ENCODE peak calls at places on chromosomes 5 and 9, in four cellular contexts. C is K562, K is A549, L is H1. X is an unnamed sample.

GRCh38 chr9:70113403-70114022 is 69.9 kb downstream of the MAMDC2 start:
- DNase-seq in L (no peak), K (peak), C (peak), X (peak)

GRCh38 chr5:156522651-156523529 is 195.9 kb downstream of the SGCD start:
- DNase-seq in K (no peak), L (no peak), C (no peak), X (no peak)

GRCh38 chr5:54702470-54702869 is 184.9 kb downstream of the SNX18 start:
- DNase-seq in K (no peak), C (no peak), L (no peak), X (no peak)

GRCh38 chr5:54758038-54758437 is 227.4 kb downstream of the ESM1 start:
- DNase-seq in C (no peak), L (no peak), K (no peak), X (no peak)

GRCh38 chr9:27888661-27889295 is 315.5 kb upstream of the C9orf72 start:
- DNase-seq in C (peak), L (peak), K (peak), X (peak)

GRCh38 chr5:180323929-180324632 is 29.1 kb downstream of the GFPT2 start:
- DNase-seq in L (no peak), C (no peak), K (peak), X (no peak)

GRCh38 chr9:114524401-114524800 is 19.1 kb upstream of the WHRN start:
- DNase-seq in C (no peak), L (no peak), K (no peak), X (no peak)

GRCh38 chr5:91077623-91078022 is 305.5 kb downstream of the ARRDC3 start:
- DNase-seq in K (no peak), L (no peak), C (no peak), X (no peak)

GRCh38 chr5:119360905-119361605 is 5.2 kb downstream of the TNFAIP8 start:
- DNase-seq in L (no peak), K (no peak), C (no peak), X (no peak)

GRCh38 chr5:174563899-174564298 is 160.5 kb upstream of the MSX2 start:
- DNase-seq in C (no peak), L (no peak), K (no peak), X (no peak)

GRCh38 chr5:56412601-56413379 is 179.7 kb upstream of the ANKRD55 start:
- DNase-seq in L (no peak), K (no peak), C (no peak), X (no peak)

GRCh38 chr9:5851445-5851844 is 18.5 kb upstream of the ERMP1 start:
- DNase-seq in L (no peak), K (no peak), C (peak), X (no peak)

GRCh38 chr5:943874-944620 is 51.4 kb downstream of the TRIP13 start:
- DNase-seq in K (no peak), L (no peak), C (no peak), X (no peak)

GRCh38 chr5:132746592-132747063 is 598 bp upstream of the CCNI2 start:
- DNase-seq in K (peak), C (no peak), L (no peak), X (no peak)

GRCh38 chr9:70614786-70615565 is 200.5 kb upstream of the KLF9 start:
- DNase-seq in C (no peak), K (no peak), L (no peak), X (no peak)

GRCh38 chr9:92424340-92424739 is at the start of gene OMD:
- DNase-seq in L (no peak), C (no peak), K (no peak), X (no peak)

GRCh38 chr5:115460476-115460875 is 84.1 kb downstream of the FEM1C start:
- DNase-seq in L (no peak), C (no peak), K (peak), X (no peak)

GRCh38 chr5:179152144-179152895 is 92.1 kb downstream of the ZNF354C start:
- DNase-seq in K (no peak), L (no peak), C (no peak), X (no peak)

GRCh38 chr5:36457511-36458260 is 148.7 kb upstream of the SLC1A3 start:
- DNase-seq in L (no peak), K (no peak), C (no peak), X (no peak)

GRCh38 chr9:108671156-108671555 is 184.6 kb downstream of the ACTL7B start:
- DNase-seq in K (peak), L (no peak), C (peak), X (peak)

GRCh38 chr9:127942152-127943010 is 4.7 kb upstream of the DPM2 start:
- DNase-seq in K (peak), C (peak), L (no peak), X (peak)

GRCh38 chr9:136160939-136161610 is 42.4 kb upstream of the TMEM250 start:
- DNase-seq in L (no peak), C (no peak), K (no peak), X (no peak)

GRCh38 chr5:34791761-34792244 is 47.2 kb upstream of the TTC23L start:
- DNase-seq in K (no peak), L (no peak), C (peak), X (no peak)

GRCh38 chr5:123156577-123157296 is 67.7 kb downstream of the PRDM6 start:
- DNase-seq in K (no peak), C (no peak), L (no peak), X (no peak)

GRCh38 chr9:127756233-127756632 is 21.1 kb upstream of the TOR2A start:
- DNase-seq in L (no peak), K (no peak), C (no peak), X (no peak)

GRCh38 chr9:94256007-94256406 is 3.1 kb upstream of the ZNF169 start:
- DNase-seq in K (no peak), C (no peak), L (no peak), X (no peak)

GRCh38 chr9:94245651-94246050 is 13.4 kb upstream of the ZNF169 start:
- DNase-seq in L (no peak), K (no peak), C (no peak), X (no peak)

GRCh38 chr9:94250456-94250855 is 8.6 kb upstream of the ZNF169 start:
- DNase-seq in C (no peak), L (no peak), K (no peak), X (no peak)
- TF ChIP-seq RNF2 in C (no peak), L (no peak), K (no peak), X (no peak)

GRCh38 chr9:98254236-98255063 is 999 bp downstream of the TBC1D2 start:
- DNase-seq in K (no peak), C (no peak), L (no peak), X (no peak)
- TF ChIP-seq RNF2 in K (no peak), C (no peak), L (no peak), X (no peak)

GRCh38 chr5:139859013-139859412 is 63.4 kb downstream of the PSD2 start:
- DNase-seq in C (no peak), K (no peak), L (no peak), X (no peak)
- TF ChIP-seq RNF2 in C (no peak), K (no peak), L (no peak), X (no peak)

GRCh38 chr5:138996120-138996519 is 121.0 kb upstream of the LRRTM2 start:
- DNase-seq in L (no peak), K (no peak), C (no peak), X (no peak)
- TF ChIP-seq RNF2 in L (no peak), K (no peak), C (no peak), X (no peak)

GRCh38 chr5:135048930-135049329 is 14.9 kb upstream of the PITX1 start:
- DNase-seq in L (no peak), C (no peak), K (no peak), X (no peak)

GRCh38 chr5:135045488-135045887 is 11.5 kb upstream of the PITX1 start:
- DNase-seq in C (no peak), K (no peak), L (no peak), X (no peak)

GRCh38 chr5:135046661-135047346 is 12.8 kb upstream of the PITX1 start:
- DNase-seq in L (no peak), C (no peak), K (no peak), X (no peak)

GRCh38 chr5:135048286-135048685 is 14.3 kb upstream of the PITX1 start:
- DNase-seq in K (no peak), C (no peak), L (no peak), X (no peak)

GRCh38 chr5:135047347-135047695 is 13.3 kb upstream of the PITX1 start:
- DNase-seq in L (no peak), K (no peak), C (no peak), X (no peak)
- TF ChIP-seq RNF2 in L (no peak), K (no peak), C (no peak), X (no peak)

GRCh38 chr5:137342764-137343163 is 156.4 kb downstream of the SPOCK1 start:
- DNase-seq in K (no peak), L (no peak), C (no peak), X (no peak)
- TF ChIP-seq RNF2 in K (no peak), L (no peak), C (no peak), X (no peak)

GRCh38 chr9:4559238-4560182 is 69.2 kb downstream of the SLC1A1 start:
- DNase-seq in K (no peak), L (no peak), C (no peak), X (no peak)
- TF ChIP-seq RNF2 in K (no peak), L (no peak), C (no peak), X (no peak)

GRCh38 chr9:38668791-38669466 is 48.5 kb upstream of the ANKRD18A start:
- DNase-seq in C (no peak), L (no peak), K (no peak), X (no peak)
- TF ChIP-seq RNF2 in C (no peak), L (no peak), K (no peak), X (no peak)

DNA sequence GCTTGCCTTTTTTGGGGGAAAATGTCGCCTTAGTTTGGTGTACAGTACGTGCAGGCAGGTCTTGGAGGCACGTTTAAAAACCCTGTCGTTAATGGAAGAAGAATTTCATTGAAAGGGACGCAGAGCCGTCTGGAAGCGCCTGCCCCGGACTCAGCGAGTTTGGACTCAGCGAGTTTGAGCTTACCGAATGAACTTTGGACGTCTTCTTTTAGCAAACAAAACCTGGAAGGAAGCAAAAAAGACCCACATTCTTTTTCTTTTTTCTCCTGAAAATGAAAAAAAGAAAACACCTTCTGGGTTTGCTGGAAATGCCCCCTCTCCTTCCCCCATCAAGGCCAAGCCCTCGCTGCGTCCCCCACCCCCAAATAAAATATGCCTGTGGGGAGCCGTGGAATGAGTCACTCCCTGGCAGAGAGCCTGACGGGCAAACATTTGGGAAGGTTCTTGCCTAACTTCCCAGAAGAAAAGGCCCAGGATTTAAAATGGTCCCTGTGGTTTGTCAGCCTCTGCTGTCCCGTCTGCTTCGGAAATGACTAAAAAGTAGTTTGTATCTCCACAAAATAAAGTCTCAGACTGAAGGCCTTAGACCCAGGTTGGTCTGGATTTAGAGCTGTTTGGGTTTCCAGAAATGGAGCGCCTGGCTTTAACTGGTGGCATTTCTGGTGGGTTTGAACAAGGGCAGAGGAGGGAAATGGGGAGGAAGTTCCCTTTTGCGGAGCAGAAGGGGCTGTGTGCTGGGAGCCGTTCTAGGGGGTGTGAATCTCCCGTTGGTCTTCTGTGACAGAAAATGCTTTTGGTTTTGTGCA is 1.7 kb downstream of the NEK6 start:
- DNase-seq in C (peak), K (peak), L (no peak), X (peak)
- TF ChIP-seq RNF2 in C (no peak), K (no peak), L (no peak), X (no peak)

GRCh38 chr9:96014078-96014477 is 138.6 kb downstream of the ERCC6L2 start:
- DNase-seq in K (no peak), C (no peak), L (no peak), X (no peak)
- TF ChIP-seq RNF2 in K (no peak), C (no peak), L (no peak), X (no peak)

X was measured in HepG2.